ENCODE peak calls at places on chromosomes 16 and 17, in four cellular contexts. One of them, this sample, is unnamed.

GRCh38 chr17:57357392-57357784 is 101.1 kb downstream of the MSI2 start:
- ATAC-seq in gastroesophageal sphincter: no peak
- ATAC-seq in natural killer cell treated with Interleukin-12 subunit alpha and Interleukin-12 subunit beta and Interleukin-15 and Interleukin-18, amount 100 ng/mL, for 72 hours: no peak
- ATAC-seq in T-helper 17 cell: no peak
- ATAC-seq in this sample: peak; percentile 65

GRCh38 chr16:27515874-27516353 is 33.8 kb downstream of the GTF3C1 start:
- ATAC-seq in T-helper 17 cell: peak; percentile 68
- ATAC-seq in natural killer cell treated with Interleukin-12 subunit alpha and Interleukin-12 subunit beta and Interleukin-15 and Interleukin-18, amount 100 ng/mL, for 72 hours: peak; percentile 61
- ATAC-seq in gastroesophageal sphincter: no peak
- ATAC-seq in this sample: no peak

GRCh38 chr16:12062343-12063003 is 85.9 kb downstream of the SNX29 start:
- ATAC-seq in gastroesophageal sphincter: peak; percentile 96
- ATAC-seq in natural killer cell treated with Interleukin-12 subunit alpha and Interleukin-12 subunit beta and Interleukin-15 and Interleukin-18, amount 100 ng/mL, for 72 hours: no peak
- ATAC-seq in T-helper 17 cell: no peak
- ATAC-seq in this sample: no peak

GRCh38 chr16:53081032-53081424 is 26.2 kb downstream of the CHD9 start:
- ATAC-seq in T-helper 17 cell: no peak
- ATAC-seq in natural killer cell treated with Interleukin-12 subunit alpha and Interleukin-12 subunit beta and Interleukin-15 and Interleukin-18, amount 100 ng/mL, for 72 hours: no peak
- ATAC-seq in gastroesophageal sphincter: no peak
- ATAC-seq in this sample: no peak

GRCh38 chr17:33241390-33241789 is 51.7 kb downstream of the ASIC2 start:
- ATAC-seq in T-helper 17 cell: no peak
- ATAC-seq in natural killer cell treated with Interleukin-12 subunit alpha and Interleukin-12 subunit beta and Interleukin-15 and Interleukin-18, amount 100 ng/mL, for 72 hours: no peak
- ATAC-seq in gastroesophageal sphincter: no peak
- ATAC-seq in this sample: no peak

GRCh38 chr16:4767872-4768548 is 1.0 kb upstream of the ZNF500 start:
- ATAC-seq in natural killer cell treated with Interleukin-12 subunit alpha and Interleukin-12 subunit beta and Interleukin-15 and Interleukin-18, amount 100 ng/mL, for 72 hours: no peak
- ATAC-seq in gastroesophageal sphincter: no peak
- ATAC-seq in T-helper 17 cell: no peak
- ATAC-seq in this sample: no peak

GRCh38 chr17:79927688-79928501 is 88.7 kb upstream of the CBX4 start:
- ATAC-seq in gastroesophageal sphincter: no peak
- ATAC-seq in T-helper 17 cell: no peak
- ATAC-seq in natural killer cell treated with Interleukin-12 subunit alpha and Interleukin-12 subunit beta and Interleukin-15 and Interleukin-18, amount 100 ng/mL, for 72 hours: no peak
- ATAC-seq in this sample: no peak

GRCh38 chr16:57284952-57285263 is 436 bp upstream of the PLLP start:
- ATAC-seq in natural killer cell treated with Interleukin-12 subunit alpha and Interleukin-12 subunit beta and Interleukin-15 and Interleukin-18, amount 100 ng/mL, for 72 hours: no peak
- ATAC-seq in T-helper 17 cell: no peak
- ATAC-seq in gastroesophageal sphincter: no peak
- ATAC-seq in this sample: no peak

GRCh38 chr17:77118251-77118928 is 22.4 kb upstream of the SEC14L1 start:
- ATAC-seq in natural killer cell treated with Interleukin-12 subunit alpha and Interleukin-12 subunit beta and Interleukin-15 and Interleukin-18, amount 100 ng/mL, for 72 hours: no peak
- ATAC-seq in gastroesophageal sphincter: no peak
- ATAC-seq in T-helper 17 cell: no peak
- ATAC-seq in this sample: no peak

GRCh38 chr16:88303890-88304819 is 78.6 kb upstream of the ZNF469 start:
- ATAC-seq in natural killer cell treated with Interleukin-12 subunit alpha and Interleukin-12 subunit beta and Interleukin-15 and Interleukin-18, amount 100 ng/mL, for 72 hours: no peak
- ATAC-seq in T-helper 17 cell: no peak
- ATAC-seq in gastroesophageal sphincter: peak; percentile 77
- ATAC-seq in this sample: no peak

GRCh38 chr17:37673386-37673785 is 30.1 kb upstream of the DDX52 start:
- ATAC-seq in natural killer cell treated with Interleukin-12 subunit alpha and Interleukin-12 subunit beta and Interleukin-15 and Interleukin-18, amount 100 ng/mL, for 72 hours: no peak
- ATAC-seq in T-helper 17 cell: no peak
- ATAC-seq in gastroesophageal sphincter: no peak
- ATAC-seq in this sample: no peak

GRCh38 chr17:77420476-77420803 is 279.7 kb downstream of the SEC14L1 start:
- ATAC-seq in natural killer cell treated with Interleukin-12 subunit alpha and Interleukin-12 subunit beta and Interleukin-15 and Interleukin-18, amount 100 ng/mL, for 72 hours: no peak
- ATAC-seq in gastroesophageal sphincter: no peak
- ATAC-seq in T-helper 17 cell: no peak
- ATAC-seq in this sample: no peak

GRCh38 chr17:48757524-48757961 is 29.0 kb upstream of the HOXB13 start:
- ATAC-seq in natural killer cell treated with Interleukin-12 subunit alpha and Interleukin-12 subunit beta and Interleukin-15 and Interleukin-18, amount 100 ng/mL, for 72 hours: no peak
- ATAC-seq in T-helper 17 cell: no peak
- ATAC-seq in gastroesophageal sphincter: no peak
- ATAC-seq in this sample: no peak

GRCh38 chr17:35086931-35087573 is 23.5 kb upstream of the RFFL start:
- ATAC-seq in gastroesophageal sphincter: no peak
- ATAC-seq in T-helper 17 cell: no peak
- ATAC-seq in natural killer cell treated with Interleukin-12 subunit alpha and Interleukin-12 subunit beta and Interleukin-15 and Interleukin-18, amount 100 ng/mL, for 72 hours: no peak
- ATAC-seq in this sample: no peak

GRCh38 chr16:56424404-56424765 is 960 bp downstream of the AMFR start:
- ATAC-seq in gastroesophageal sphincter: no peak
- ATAC-seq in T-helper 17 cell: no peak
- ATAC-seq in natural killer cell treated with Interleukin-12 subunit alpha and Interleukin-12 subunit beta and Interleukin-15 and Interleukin-18, amount 100 ng/mL, for 72 hours: no peak
- ATAC-seq in this sample: no peak